ENCODE peak calls at places on chromosomes 7 and 10, in five cellular contexts. Y, B, I, O and C are unnamed samples.

GRCh38 chr7:121440857-121441503 is 44.9 kb upstream of the FAM3C start:
- DNase-seq in Y (peak; percentile 13), B (no peak), I (peak; percentile 66), O (no peak), C (no peak)

GRCh38 chr10:88926484-88927249 is 25.9 kb downstream of the ACTA2 start:
- DNase-seq in Y (peak; percentile 32), B (peak; percentile 96), I (no peak), O (no peak), C (no peak)

GRCh38 chr7:123122951-123123350 is 76.8 kb downstream of the SLC13A1 start:
- DNase-seq in Y (no peak), B (no peak), I (no peak), O (no peak), C (no peak)

GRCh38 chr10:59648711-59649201 is 60.9 kb downstream of the SLC16A9 start:
- DNase-seq in Y (no peak), B (no peak), I (no peak), O (no peak), C (no peak)

GRCh38 chr7:19648791-19649190 is 60.0 kb downstream of the POLR1F start:
- DNase-seq in Y (no peak), B (no peak), I (no peak), O (no peak), C (no peak)

GRCh38 chr7:4886671-4887070 is 3.2 kb upstream of the RADIL start:
- DNase-seq in Y (no peak), B (no peak), I (no peak), O (no peak), C (no peak)

GRCh38 chr10:15367296-15367830 is 3.7 kb downstream of the FAM171A1 start:
- DNase-seq in Y (no peak), B (no peak), I (no peak), O (no peak), C (no peak)

GRCh38 chr10:70132098-70133029 is at the start of gene AIFM2:
- DNase-seq in Y (peak; percentile 72), B (peak; percentile 61), I (peak; percentile 88), O (peak; percentile 86), C (peak; percentile 83)

GRCh38 chr7:113652501-113652900 is 266.3 kb downstream of the PPP1R3A start:
- DNase-seq in Y (no peak), B (peak; percentile 11), I (no peak), O (no peak), C (no peak)

GRCh38 chr7:150449206-150449956 is 1.0 kb upstream of the GIMAP8 start:
- DNase-seq in Y (no peak), B (no peak), I (no peak), O (no peak), C (no peak)

DNA sequence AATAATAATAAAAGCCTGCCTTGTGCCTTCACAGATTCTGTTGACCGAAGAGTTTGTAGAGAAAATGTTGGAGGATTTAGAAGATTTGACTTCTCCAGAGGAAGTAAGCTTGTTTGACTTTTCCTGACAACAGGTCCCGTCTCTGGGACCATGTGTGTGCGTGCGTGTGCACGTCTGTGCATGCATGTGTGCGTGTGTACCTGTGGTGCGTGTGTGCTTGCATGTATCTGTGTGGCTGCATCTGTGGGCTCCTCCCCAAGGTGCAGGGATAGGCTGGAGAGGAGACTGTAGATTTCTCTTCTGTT is 17.2 kb upstream of the TRIM8 start:
- DNase-seq in Y (no peak), B (no peak), I (no peak), O (no peak), C (peak; percentile 25)
- H3K27ac ChIP-seq in Y (peak overlapping the region; percentile 91), B (peak overlapping the region; percentile 98), I (peak overlapping the region; percentile 86), O (peak overlapping the region; percentile 85), C (peak overlapping the region; percentile 97)

GRCh38 chr7:116441534-116441933 is 58.0 kb upstream of the CAV2 start:
- DNase-seq in Y (no peak), B (peak; percentile 46), I (no peak), O (no peak), C (no peak)
- H3K4me1 ChIP-seq in Y (peaks cover 36% of the 10 kb centered on the region), B (peaks cover 9% of the 10 kb centered on the region), I (peaks cover 19% of the 10 kb centered on the region), O (peaks cover 50% of the 10 kb centered on the region), C (peaks cover 33% of the 10 kb centered on the region)

DNA sequence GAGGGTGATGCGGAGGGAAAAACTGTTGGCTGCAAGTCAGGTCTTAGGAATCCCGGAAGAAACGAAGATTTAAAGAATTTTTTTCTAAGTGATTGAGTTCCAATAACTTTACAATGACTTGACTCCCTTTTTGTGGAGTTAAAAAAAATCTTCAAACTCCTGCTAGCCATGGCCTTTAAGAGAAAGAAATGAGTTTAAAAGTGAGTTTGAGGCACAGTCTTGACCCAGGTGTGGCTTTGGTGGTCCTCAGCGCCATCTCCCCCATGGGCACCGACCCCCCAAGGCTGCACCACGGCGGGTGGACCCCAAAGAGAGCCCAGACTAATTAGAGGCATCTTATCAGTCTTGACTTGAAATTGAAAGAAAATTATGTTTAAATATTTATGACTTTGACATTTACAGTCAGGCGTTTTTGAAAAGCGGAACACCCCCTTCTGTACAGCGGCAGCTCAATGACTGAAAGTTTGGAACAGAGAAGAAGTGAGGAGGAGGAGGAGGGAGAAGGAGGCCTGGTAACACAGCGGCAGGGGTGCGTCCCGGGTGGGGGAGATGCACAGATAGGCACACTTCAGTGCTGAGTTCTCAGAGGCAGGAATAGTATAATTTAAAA is 349.6 kb downstream of the DNAJB6 start:
- DNase-seq in Y (no peak), B (no peak), I (no peak), O (no peak), C (no peak)
- H3K27me3 ChIP-seq in Y (peaks cover 97% of the 10 kb centered on the region), B (peaks cover 28% of the 10 kb centered on the region), I (peaks cover 99% of the 10 kb centered on the region), O (peaks cover 86% of the 10 kb centered on the region), C (peaks cover 84% of the 10 kb centered on the region)

GRCh38 chr7:104652865-104653264 is 324.5 kb downstream of the LHFPL3 start:
- DNase-seq in Y (no peak), B (no peak), I (no peak), O (no peak), C (no peak)

GRCh38 chr7:104656467-104656866 is 328.1 kb downstream of the LHFPL3 start:
- DNase-seq in Y (no peak), B (no peak), I (no peak), O (no peak), C (no peak)

GRCh38 chr7:104652434-104652833 is 324.0 kb downstream of the LHFPL3 start:
- DNase-seq in Y (no peak), B (no peak), I (no peak), O (no peak), C (no peak)

GRCh38 chr7:104655592-104655991 is 327.2 kb downstream of the LHFPL3 start:
- DNase-seq in Y (no peak), B (no peak), I (no peak), O (no peak), C (no peak)

DNA sequence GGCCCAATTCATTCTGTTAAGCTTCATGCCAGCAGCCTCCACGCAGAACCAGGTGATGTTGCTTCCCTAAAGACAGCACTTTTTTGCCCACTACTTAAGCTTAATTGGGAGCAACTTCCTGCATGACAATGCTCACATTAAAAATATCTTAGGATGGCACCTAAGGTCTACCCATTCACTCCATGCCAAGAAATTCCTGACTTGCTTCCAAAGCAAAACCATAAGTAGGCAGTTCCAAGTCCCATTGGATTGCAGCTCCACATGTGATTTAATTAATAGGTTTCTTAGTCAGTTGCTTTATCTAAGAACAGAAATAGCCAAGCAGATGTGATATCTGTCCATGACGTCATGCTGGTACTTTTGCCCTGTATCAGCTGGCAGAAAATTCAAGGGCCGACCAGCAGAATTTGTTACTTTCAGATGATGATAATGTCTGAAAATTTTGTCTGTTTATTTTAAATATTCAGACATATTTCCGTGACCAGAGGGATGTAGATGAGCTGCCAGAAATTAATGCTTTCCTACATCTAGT is 325.5 kb downstream of the LHFPL3 start:
- DNase-seq in Y (no peak), B (no peak), I (no peak), O (no peak), C (no peak)
- H3K27ac ChIP-seq in Y (no peak overlapping the region), B (no peak overlapping the region), I (no peak overlapping the region), O (no peak overlapping the region), C (no peak overlapping the region)

DNA sequence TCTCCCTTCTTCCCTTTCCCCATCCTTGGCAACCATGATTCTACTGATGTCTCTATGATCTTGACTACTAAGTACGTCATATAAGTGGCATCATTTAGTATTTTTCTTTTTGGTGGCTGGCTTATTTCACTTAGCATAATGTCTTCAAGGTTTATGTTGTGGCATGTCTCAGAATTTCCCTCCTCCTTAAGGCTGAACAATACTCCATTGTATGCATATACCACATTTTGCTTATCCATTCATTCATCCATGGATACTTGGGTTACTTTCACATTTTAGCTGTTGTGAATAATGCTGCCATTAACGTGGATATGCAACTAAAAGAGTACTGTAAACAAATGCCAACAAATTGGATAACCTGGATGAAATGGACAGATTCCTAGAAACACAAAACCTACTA is 60.8 kb downstream of the BMPR1A start:
- DNase-seq in Y (no peak), B (no peak), I (no peak), O (no peak), C (no peak)
- H3K4me1 ChIP-seq in Y (peaks cover 23% of the 10 kb centered on the region), B (peaks cover 16% of the 10 kb centered on the region), I (peaks cover 14% of the 10 kb centered on the region), O (peaks cover 20% of the 10 kb centered on the region), C (no peaks in the 10 kb centered on the region)

GRCh38 chr7:101662447-101662998 is 33.4 kb upstream of the MYL10 start:
- DNase-seq in Y (no peak), B (no peak), I (no peak), O (no peak), C (no peak)
- H3K27me3 ChIP-seq in Y (peaks cover 7% of the 10 kb centered on the region), B (peaks cover 43% of the 10 kb centered on the region), I (peaks cover 28% of the 10 kb centered on the region), O (no peaks in the 10 kb centered on the region), C (no peaks in the 10 kb centered on the region)

GRCh38 chr10:79316671-79317431 is 30.4 kb upstream of the PPIF start:
- DNase-seq in Y (no peak), B (peak; percentile 29), I (no peak), O (peak; percentile 60), C (no peak)
- H3K27ac ChIP-seq in Y (no peak overlapping the region), B (peak overlapping the region; percentile 72), I (no peak overlapping the region), O (no peak overlapping the region), C (peak overlapping the region; percentile 64)

GRCh38 chr10:79147306-79147705 is 78.5 kb downstream of the ZMIZ1 start:
- DNase-seq in Y (no peak), B (no peak), I (peak; percentile 62), O (no peak), C (no peak)
- H3K4me1 ChIP-seq in Y (peaks cover 100% of the 10 kb centered on the region), B (peaks cover 69% of the 10 kb centered on the region), I (peaks cover 92% of the 10 kb centered on the region), O (peaks cover 100% of the 10 kb centered on the region), C (peaks cover 41% of the 10 kb centered on the region)